ENCODE peak calls at places on chromosomes 13 and 19, in nine cellular contexts. N is colonic mucosa, P is astrocyte of the cerebellum, T is fibroblast of lung, O is cardiac fibroblast, H is HFFc6, J is HFF-Myc, Y is AG04449, E is BJ. W is an unnamed sample.

GRCh38 chr13:48429886-48430285 is 17.0 kb upstream of the LPAR6 start:
- DNase-seq in N (no peak), P (no peak), T (no peak), O (no peak), H (no peak), J (no peak), Y (no peak), E (no peak), W (no peak)

GRCh38 chr19:15418112-15418587 is 638 bp downstream of the AKAP8L start:
- DNase-seq in N (peak), P (peak), T (peak), O (peak), H (no peak), J (no peak), Y (no peak), E (no peak), W (no peak)

GRCh38 chr19:19402656-19403372 is 2.7 kb upstream of the GATAD2A start:
- DNase-seq in N (no peak), P (no peak), T (peak), O (peak), H (no peak), J (no peak), Y (no peak), E (no peak), W (no peak)

GRCh38 chr13:105341758-105342157 is 1193.7 kb downstream of the EFNB2 start:
- DNase-seq in N (no peak), P (no peak), T (no peak), O (no peak), H (no peak), J (no peak), Y (no peak), E (no peak), W (no peak)

GRCh38 chr13:112229992-112230872 is 145.9 kb upstream of the SPACA7 start:
- DNase-seq in N (no peak), P (no peak), T (no peak), O (no peak), H (no peak), J (no peak), Y (no peak), E (no peak), W (no peak)

GRCh38 chr19:10142701-10143375 is 23.1 kb upstream of the EIF3G start:
- DNase-seq in N (no peak), P (no peak), T (no peak), O (no peak), H (no peak), J (no peak), Y (no peak), E (no peak), W (no peak)

GRCh38 chr19:12733369-12733896 is 1.1 kb downstream of the TRIR start:
- DNase-seq in N (peak), P (no peak), T (peak), O (peak), H (peak), J (no peak), Y (no peak), E (no peak), W (no peak)

GRCh38 chr19:48945415-48945814 is 9.3 kb upstream of the BAX start:
- DNase-seq in N (no peak), P (no peak), T (no peak), O (no peak), H (no peak), J (no peak), Y (no peak), E (no peak), W (no peak)

GRCh38 chr19:51398096-51398704 is 7.8 kb upstream of the C19orf84 start:
- DNase-seq in N (no peak), P (no peak), T (peak), O (peak), H (peak), J (no peak), Y (no peak), E (no peak), W (no peak)

GRCh38 chr13:48110930-48111721 is 16.2 kb upstream of the MED4 start:
- DNase-seq in N (no peak), P (no peak), T (peak), O (peak), H (no peak), J (no peak), Y (no peak), E (no peak), W (no peak)

GRCh38 chr13:31050486-31051400 is 111.0 kb downstream of the HSPH1 start:
- DNase-seq in N (no peak), P (no peak), T (no peak), O (peak), H (peak), J (no peak), Y (no peak), E (no peak), W (no peak)

GRCh38 chr19:13429563-13429962 is 76.7 kb downstream of the CACNA1A start:
- DNase-seq in N (no peak), P (no peak), T (no peak), O (no peak), H (no peak), J (no peak), Y (no peak), E (no peak), W (no peak)

GRCh38 chr19:48881741-48882657 is 9.8 kb downstream of the PPP1R15A start:
- DNase-seq in N (no peak), P (no peak), T (no peak), O (no peak), H (no peak), J (no peak), Y (no peak), E (no peak), W (no peak)

GRCh38 chr13:113002206-113002821 is 33.3 kb downstream of the MCF2L start:
- DNase-seq in N (no peak), P (no peak), T (no peak), O (no peak), H (no peak), J (no peak), Y (no peak), E (no peak), W (no peak)

GRCh38 chr13:41495044-41495443 is 37.7 kb downstream of the RGCC start:
- DNase-seq in N (no peak), P (no peak), T (no peak), O (no peak), H (no peak), J (no peak), Y (no peak), E (no peak), W (no peak)

GRCh38 chr13:90027409-90027808 is 1320.1 kb upstream of the MIR17HG start:
- DNase-seq in N (no peak), P (no peak), T (no peak), O (no peak), H (no peak), J (no peak), Y (no peak), E (no peak), W (no peak)

GRCh38 chr13:50589651-50590054 is 253.8 kb downstream of the DLEU7 start:
- DNase-seq in N (no peak), P (peak), T (peak), O (peak), H (peak), J (peak), Y (peak), E (peak), W (peak)

GRCh38 chr13:40168425-40169155 is 497.9 kb downstream of the FOXO1 start:
- DNase-seq in N (no peak), P (no peak), T (no peak), O (no peak), H (no peak), J (no peak), Y (no peak), E (no peak), W (no peak)

GRCh38 chr13:35157143-35157755 is 215.2 kb downstream of the NBEA start:
- DNase-seq in N (peak), P (peak), T (peak), O (peak), H (peak), J (peak), Y (no peak), E (no peak), W (no peak)

GRCh38 chr19:35790981-35791813 is 15.8 kb downstream of the ARHGAP33 start:
- DNase-seq in N (no peak), P (no peak), T (no peak), O (no peak), H (no peak), J (no peak), Y (no peak), E (no peak), W (no peak)

GRCh38 chr13:43977911-43978310 is 98.2 kb downstream of the LACC1 start:
- DNase-seq in N (no peak), P (no peak), T (no peak), O (no peak), H (no peak), J (no peak), Y (no peak), E (no peak), W (no peak)

GRCh38 chr13:109816112-109816978 is 30.0 kb upstream of the IRS2 start:
- DNase-seq in N (no peak), P (no peak), T (no peak), O (peak), H (peak), J (peak), Y (no peak), E (no peak), W (peak)

GRCh38 chr13:109815651-109816050 is 29.3 kb upstream of the IRS2 start:
- DNase-seq in N (no peak), P (no peak), T (no peak), O (no peak), H (no peak), J (no peak), Y (no peak), E (no peak), W (no peak)

GRCh38 chr13:109818891-109819290 is 32.5 kb upstream of the IRS2 start:
- DNase-seq in N (no peak), P (no peak), T (peak), O (peak), H (peak), J (peak), Y (no peak), E (no peak), W (no peak)

GRCh38 chr13:109818136-109818535 is 31.8 kb upstream of the IRS2 start:
- DNase-seq in N (no peak), P (no peak), T (no peak), O (no peak), H (no peak), J (no peak), Y (no peak), E (no peak), W (no peak)

DNA sequence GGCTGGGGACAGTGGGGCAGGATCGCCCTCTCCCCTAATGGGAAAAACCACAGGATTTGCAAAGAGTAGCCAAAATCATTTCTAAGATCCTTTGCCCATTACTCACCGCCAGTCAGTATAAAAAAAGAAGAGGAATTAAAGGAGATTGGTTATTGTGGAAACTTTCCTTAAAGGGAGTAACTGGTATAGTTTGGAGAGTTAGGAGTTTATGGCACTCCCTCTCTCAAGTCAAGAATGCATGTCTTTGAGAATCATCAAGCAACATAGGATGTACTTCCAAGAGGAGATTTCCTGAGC is 30.5 kb upstream of the IRS2 start:
- DNase-seq in N (no peak), P (peak), T (peak), O (peak), H (peak), J (no peak), Y (no peak), E (peak), W (no peak)
- TF ChIP-seq CTCF in N (no peak), P (no peak), T (no peak), O (no peak), H (no peak), J (no peak), Y (no peak), E (no peak), W (no peak)

GRCh38 chr19:11197291-11198174 is at the start of gene KANK2:
- DNase-seq in N (peak), P (no peak), T (peak), O (peak), H (peak), J (no peak), Y (no peak), E (no peak), W (no peak)
- TF ChIP-seq CTCF in N (no peak), P (no peak), T (no peak), O (no peak), H (peak), J (no peak), Y (no peak), E (no peak), W (no peak)

DNA sequence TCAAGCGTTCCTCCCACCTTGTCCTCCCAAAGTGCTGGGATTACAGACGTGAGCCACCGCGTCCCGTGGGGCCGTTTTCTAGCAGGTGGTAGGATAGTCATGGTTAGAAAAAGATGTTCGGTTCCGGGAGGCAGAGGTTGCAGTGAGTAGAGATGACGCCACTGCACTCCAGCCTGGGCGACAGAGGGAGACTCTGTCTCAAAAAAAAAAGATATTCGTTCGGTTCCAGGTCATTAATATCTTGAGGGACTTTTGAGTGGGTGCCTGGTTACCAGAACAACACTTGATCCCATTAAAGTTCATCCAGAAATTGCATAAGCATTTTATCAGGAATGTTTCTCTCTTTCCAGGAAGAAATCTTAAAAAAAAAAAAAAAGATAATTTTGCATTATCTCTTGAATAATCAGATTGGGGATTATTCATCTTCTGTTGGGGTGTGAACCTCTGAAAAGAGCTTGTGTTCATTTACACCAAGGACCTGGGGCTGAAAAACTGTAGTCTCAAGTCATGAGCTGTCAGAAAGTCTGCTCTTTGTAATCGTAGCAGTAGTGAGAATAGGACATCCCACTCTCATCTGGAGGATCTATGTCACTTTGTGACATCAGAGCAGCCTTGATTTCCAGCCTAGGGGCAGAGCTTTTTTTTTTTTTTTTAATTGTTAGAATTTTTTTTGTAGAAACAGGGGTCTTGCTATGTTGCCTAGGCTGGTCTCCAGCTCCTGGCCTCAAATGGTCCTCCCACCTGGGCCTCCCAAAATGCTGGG is 1.0 kb upstream of the ETHE1 start:
- DNase-seq in N (peak), P (no peak), T (no peak), O (no peak), H (peak), J (no peak), Y (no peak), E (no peak), W (no peak)
- TF ChIP-seq CTCF in N (no peak), P (no peak), T (no peak), O (no peak), H (peak), J (no peak), Y (no peak), E (no peak), W (no peak)

GRCh38 chr19:5018224-5019015 is 49.5 kb downstream of the KDM4B start:
- DNase-seq in N (no peak), P (peak), T (peak), O (peak), H (peak), J (peak), Y (no peak), E (peak), W (no peak)
- TF ChIP-seq CTCF in N (no peak), P (no peak), T (no peak), O (no peak), H (no peak), J (no peak), Y (no peak), E (no peak), W (no peak)

GRCh38 chr19:34325181-34325580 is 39.8 kb upstream of the GPI start:
- DNase-seq in N (no peak), P (no peak), T (no peak), O (no peak), H (no peak), J (no peak), Y (no peak), E (no peak), W (no peak)
- TF ChIP-seq CTCF in N (no peak), P (no peak), T (no peak), O (no peak), H (no peak), J (no peak), Y (no peak), E (no peak), W (no peak)

DNA sequence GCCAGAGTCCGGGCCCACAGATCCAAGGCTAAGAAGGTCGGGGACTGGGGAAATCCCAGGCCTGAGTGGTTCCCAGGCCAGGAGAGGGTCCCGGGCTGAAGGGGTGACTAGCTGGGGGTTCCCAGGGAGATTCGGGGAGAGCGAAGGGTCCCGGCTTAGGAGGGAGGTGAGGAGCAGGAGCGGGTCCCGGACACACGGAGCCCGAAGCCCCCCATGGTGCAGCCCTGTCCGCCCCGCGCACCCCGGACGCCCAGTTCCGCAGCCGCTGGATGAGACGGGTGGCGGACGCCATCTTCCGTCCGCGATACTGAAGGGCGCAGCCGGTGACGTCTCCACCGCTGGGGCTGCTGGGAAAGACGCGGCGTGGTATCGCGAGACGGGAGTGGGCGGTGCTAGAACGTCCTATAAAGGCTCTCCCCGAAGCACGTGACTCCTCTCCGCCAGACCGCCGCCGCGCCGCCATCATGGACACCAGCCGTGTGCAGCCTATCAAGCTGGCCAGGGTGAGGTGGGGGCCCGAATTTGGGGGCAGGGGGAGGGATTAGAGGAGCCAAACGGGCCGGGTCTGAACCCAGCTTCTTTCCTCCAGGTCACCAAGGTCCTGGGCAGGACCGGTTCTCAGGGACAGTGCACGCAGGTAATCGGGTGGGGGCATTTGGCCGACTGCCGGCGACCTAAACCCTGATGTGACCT is at the start of the genes NDUFA7 and RPS28:
- DNase-seq in N (peak), P (peak), T (peak), O (peak), H (peak), J (peak), Y (peak), E (peak), W (peak)
- TF ChIP-seq CTCF in N (no peak), P (peak), T (no peak), O (no peak), H (peak), J (no peak), Y (peak), E (peak), W (peak)

DNA sequence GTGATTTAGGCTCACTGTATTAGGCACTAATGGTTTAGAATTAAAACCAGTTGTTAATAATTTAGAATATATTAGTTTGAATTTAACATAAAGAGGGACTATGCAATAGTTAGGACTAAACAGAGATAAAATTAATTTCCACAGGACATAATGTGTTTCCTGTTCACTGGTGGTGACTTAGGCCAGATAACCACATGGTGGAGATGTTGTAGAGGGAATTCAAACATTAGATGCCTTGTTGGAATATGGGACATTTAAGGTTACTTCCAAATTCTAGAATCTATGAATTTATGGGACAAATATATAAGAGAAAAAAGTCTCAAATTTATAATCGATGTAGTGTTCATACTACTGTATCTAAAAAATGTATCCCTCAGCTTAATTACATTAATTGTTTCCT is 615.5 kb upstream of the KLHL1 start:
- DNase-seq in N (no peak), P (peak), T (peak), O (no peak), H (no peak), J (no peak), Y (no peak), E (no peak), W (no peak)
- TF ChIP-seq CTCF in N (no peak), P (peak), T (no peak), O (no peak), H (no peak), J (no peak), Y (no peak), E (no peak), W (no peak)

DNA sequence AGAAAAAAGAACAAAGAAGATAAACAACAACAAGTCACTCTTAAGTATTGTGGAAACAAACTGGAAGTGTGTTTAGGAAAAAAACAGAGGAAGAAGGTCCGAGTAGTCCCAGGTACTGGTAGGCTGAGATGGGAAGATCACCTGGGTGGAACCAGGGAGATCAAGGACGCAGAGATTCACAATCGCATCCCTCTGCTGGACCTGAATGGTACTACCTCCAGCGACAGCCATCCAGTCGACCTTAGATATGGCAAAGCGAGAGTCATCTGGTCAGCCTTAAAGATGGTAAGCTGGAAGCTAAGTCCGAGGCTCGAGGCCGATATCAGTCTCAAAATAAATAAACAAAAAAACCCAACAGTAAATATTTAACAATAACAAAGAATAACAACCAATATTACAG is 44.9 kb upstream of the ZNF91 start:
- DNase-seq in N (no peak), P (no peak), T (no peak), O (no peak), H (no peak), J (no peak), Y (no peak), E (no peak), W (no peak)
- TF ChIP-seq CTCF in N (no peak), P (no peak), T (no peak), O (peak), H (no peak), J (no peak), Y (no peak), E (peak), W (no peak)

W was measured in keratinocyte.